ENCODE peak calls at places on chromosome 16, in four cellular contexts. Q, C, L and X are unnamed samples.

GRCh38 chr16:88058136-88058535 is 106.9 kb downstream of the BANP start:
- DNase-seq in Q (no peak), C (no peak), L (no peak), X (no peak)

GRCh38 chr16:74892574-74893461 is 92.1 kb downstream of the WDR59 start:
- DNase-seq in Q (no peak), C (no peak), L (no peak), X (no peak)

GRCh38 chr16:72848759-72849664 is 198.9 kb downstream of the ZFHX3 start:
- DNase-seq in Q (peak), C (peak), L (no peak), X (no peak)

GRCh38 chr16:66375451-66375850 is 9.0 kb downstream of the CDH5 start:
- DNase-seq in Q (no peak), C (no peak), L (no peak), X (no peak)

GRCh38 chr16:84548971-84549844 is 44.7 kb upstream of the MEAK7 start:
- DNase-seq in Q (peak), C (no peak), L (no peak), X (no peak)

GRCh38 chr16:56932588-56933265 is 785 bp downstream of the HERPUD1 start:
- DNase-seq in Q (peak), C (peak), L (no peak), X (peak)

GRCh38 chr16:52690468-52690867 is 143.5 kb upstream of the TOX3 start:
- DNase-seq in Q (no peak), C (no peak), L (no peak), X (no peak)

GRCh38 chr16:86249631-86250030 is 260.7 kb upstream of the FOXF1 start:
- DNase-seq in Q (no peak), C (no peak), L (no peak), X (no peak)

GRCh38 chr16:5633845-5634440 is 536.3 kb upstream of the EEF2KMT start:
- DNase-seq in Q (no peak), C (peak), L (no peak), X (no peak)

GRCh38 chr16:53991181-53992056 is 287.5 kb downstream of the FTO start:
- DNase-seq in Q (no peak), C (peak), L (no peak), X (no peak)

GRCh38 chr16:25224731-25225319 is 8.1 kb downstream of the AQP8 start:
- DNase-seq in Q (no peak), C (no peak), L (no peak), X (no peak)

GRCh38 chr16:23974223-23974622 is 138.4 kb downstream of the PRKCB start:
- DNase-seq in Q (no peak), C (no peak), L (no peak), X (no peak)

GRCh38 chr16:89241187-89242003 is 23.9 kb downstream of the ZNF778 start:
- DNase-seq in Q (peak), C (peak), L (peak), X (peak)